ENCODE peak calls at places on chromosomes 2 and 18, in nine cellular contexts. S is mammary epithelial cell; T is kidney; Q is colonic mucosa; Y is astrocyte; L is hepatocyte; O is A549; G is CD8-positive, alpha-beta memory T cell; F is neural progenitor cell. U is an unnamed sample. For H3K4me1, the result is how much of the 10 kb centered on the place peaks cover.

GRCh38 chr2:152924722-152925121 is 206.3 kb downstream of the ARL6IP6 start:
- DNase-seq in F (no peak), L (no peak), O (no peak), T (no peak), G (no peak), Y (no peak), S (peak), Q (no peak), U (no peak)

GRCh38 chr2:186036862-186037449 is 298.4 kb downstream of the FSIP2 start:
- DNase-seq in T (no peak), Y (no peak), O (no peak), S (no peak), Q (no peak), L (no peak), F (no peak), G (no peak), U (no peak)

GRCh38 chr2:187379869-187380268 is 68.2 kb downstream of the CALCRL start:
- DNase-seq in F (no peak), T (no peak), Y (no peak), Q (no peak), L (no peak), O (no peak), G (no peak), S (no peak), U (no peak)

GRCh38 chr2:164314148-164314547 is 307.1 kb downstream of the GRB14 start:
- DNase-seq in Q (no peak), O (peak), F (no peak), L (peak), T (no peak), S (no peak), G (no peak), Y (peak), U (no peak)

GRCh38 chr2:95346738-95347671 is 49.9 kb downstream of the KCNIP3 start:
- DNase-seq in O (no peak), S (no peak), F (peak), L (peak), Q (peak), T (peak), Y (no peak), G (no peak), U (peak)

GRCh38 chr2:226117506-226118065 is 682.0 kb downstream of the IRS1 start:
- DNase-seq in Y (peak), L (no peak), Q (no peak), G (no peak), O (no peak), S (peak), T (no peak), F (no peak), U (no peak)

GRCh38 chr2:84676295-84676694 is 160.0 kb downstream of the DNAH6 start:
- DNase-seq in T (no peak), S (peak), L (no peak), G (no peak), O (no peak), F (no peak), Y (peak), Q (no peak), U (no peak)

GRCh38 chr2:203565076-203565475 is 30.0 kb upstream of the RAPH1 start:
- DNase-seq in T (no peak), S (no peak), F (no peak), Q (no peak), O (no peak), Y (no peak), L (no peak), G (no peak), U (no peak)

GRCh38 chr18:23003289-23003688 is 70.2 kb downstream of the RBBP8 start:
- DNase-seq in O (no peak), Y (no peak), T (no peak), F (no peak), S (no peak), G (no peak), L (no peak), Q (no peak), U (no peak)

GRCh38 chr2:74423226-74424095 is 1.9 kb downstream of the WDR54 start:
- DNase-seq in F (no peak), S (no peak), T (no peak), O (no peak), G (no peak), L (no peak), Y (no peak), Q (no peak), U (no peak)

GRCh38 chr2:197075754-197076337 is 149.3 kb upstream of the PGAP1 start:
- DNase-seq in Q (no peak), L (no peak), T (no peak), G (no peak), S (no peak), Y (no peak), O (peak), F (peak), U (no peak)

GRCh38 chr2:152566034-152566727 is 151.1 kb downstream of the PRPF40A start:
- DNase-seq in Q (no peak), Y (no peak), G (no peak), T (no peak), F (no peak), L (no peak), O (no peak), S (no peak), U (no peak)

GRCh38 chr2:7766302-7766701 is 849.1 kb downstream of the RNF144A start:
- DNase-seq in F (no peak), O (no peak), G (no peak), S (peak), L (no peak), Y (no peak), T (no peak), Q (no peak), U (no peak)

GRCh38 chr2:235599596-235600338 is 105.9 kb downstream of the AGAP1 start:
- DNase-seq in F (no peak), G (no peak), S (no peak), L (no peak), Y (no peak), Q (no peak), T (no peak), O (no peak), U (no peak)

GRCh38 chr18:961644-962355 is 57.1 kb downstream of the ADCYAP1 start:
- DNase-seq in G (peak), O (peak), L (peak), T (peak), Q (peak), F (peak), S (no peak), Y (no peak), U (peak)

GRCh38 chr2:201644001-201644400 is 698 bp upstream of the TMEM237 start:
- DNase-seq in T (no peak), O (no peak), F (peak), G (no peak), S (peak), Q (no peak), Y (peak), L (no peak), U (no peak)

GRCh38 chr2:77228379-77228778 is 293.8 kb downstream of the LRRTM4 start:
- DNase-seq in G (no peak), L (peak), Q (no peak), S (no peak), Y (peak), F (no peak), O (no peak), T (no peak), U (no peak)

GRCh38 chr2:1907849-1908533 is 163.7 kb upstream of the PXDN start:
- DNase-seq in Q (no peak), Y (no peak), T (no peak), L (no peak), F (no peak), S (no peak), O (no peak), G (no peak), U (no peak)

GRCh38 chr18:48663931-48664847 is 125.4 kb downstream of the CTIF start:
- DNase-seq in O (peak), T (no peak), S (peak), Q (peak), F (peak), G (peak), L (peak), Y (peak), U (peak)

GRCh38 chr18:75036941-75037516 is 171.9 kb downstream of the PTGR3 start:
- DNase-seq in S (no peak), F (no peak), Q (no peak), O (no peak), T (no peak), L (no peak), G (no peak), Y (no peak), U (no peak)

GRCh38 chr2:14781148-14781547 is 148.6 kb downstream of the LRATD1 start:
- DNase-seq in G (no peak), Q (no peak), L (peak), O (no peak), F (no peak), Y (no peak), S (no peak), T (no peak), U (no peak)

GRCh38 chr18:63106727-63107126 is 212.8 kb downstream of the BCL2 start:
- DNase-seq in O (no peak), G (no peak), Y (no peak), F (no peak), T (no peak), L (no peak), S (no peak), Q (no peak), U (no peak)

GRCh38 chr2:120504936-120505705 is 159.2 kb downstream of the INHBB start:
- DNase-seq in G (no peak), F (no peak), S (no peak), L (no peak), O (no peak), T (peak), Q (no peak), Y (no peak), U (no peak)

GRCh38 chr18:49890041-49890440 is 76.7 kb upstream of the ACAA2 start:
- DNase-seq in O (no peak), Q (no peak), S (no peak), T (no peak), L (no peak), G (no peak), Y (no peak), F (no peak), U (no peak)

GRCh38 chr2:196225213-196225612 is 53.8 kb upstream of the STK17B start:
- DNase-seq in Q (no peak), L (no peak), G (no peak), S (peak), F (no peak), Y (peak), T (no peak), O (no peak), U (no peak)

GRCh38 chr2:20781656-20782265 is 41.1 kb downstream of the LDAH start:
- DNase-seq in F (peak), Q (no peak), L (peak), G (no peak), S (peak), Y (no peak), O (peak), T (no peak), U (no peak)

GRCh38 chr18:59957957-59958356 is 58.2 kb downstream of the PMAIP1 start:
- DNase-seq in Q (peak), Y (peak), T (no peak), L (peak), O (peak), G (no peak), F (no peak), S (peak), U (no peak)

GRCh38 chr2:216698291-216698690 is 2.9 kb upstream of the IGFBP5 start:
- DNase-seq in Q (no peak), L (no peak), F (no peak), G (no peak), T (no peak), O (no peak), Y (no peak), S (no peak), U (no peak)

GRCh38 chr2:181058378-181059269 is 78.2 kb downstream of the UBE2E3 start:
- DNase-seq in S (peak), G (peak), O (peak), Q (peak), Y (no peak), L (peak), F (peak), T (no peak), U (no peak)

GRCh38 chr2:25146896-25147295 is 21.5 kb downstream of the POMC start:
- DNase-seq in O (no peak), L (no peak), T (peak), Y (no peak), Q (no peak), F (no peak), G (no peak), S (no peak), U (no peak)

GRCh38 chr18:7945882-7946281 is 378.8 kb downstream of the PTPRM start:
- DNase-seq in S (peak), G (no peak), T (no peak), L (peak), F (no peak), Y (peak), Q (no peak), O (peak), U (no peak)

GRCh38 chr2:18402-19271 is 27.7 kb downstream of the FAM110C start:
- DNase-seq in T (peak), S (no peak), O (no peak), Q (no peak), F (peak), Y (no peak), G (no peak), L (no peak), U (peak)

GRCh38 chr2:159326569-159327255 is 40.2 kb upstream of the WDSUB1 start:
- DNase-seq in Y (no peak), T (no peak), Q (no peak), F (no peak), L (no peak), O (peak), S (peak), G (no peak), U (no peak)

GRCh38 chr2:175853110-175853509 is 149.0 kb downstream of the LNPK start:
- DNase-seq in O (no peak), G (no peak), F (no peak), S (no peak), Q (no peak), T (no peak), L (no peak), Y (no peak), U (no peak)

GRCh38 chr2:170245312-170245711 is 67.4 kb downstream of the MYO3B start:
- DNase-seq in S (no peak), F (no peak), L (no peak), T (no peak), G (no peak), Y (no peak), Q (no peak), O (no peak), U (no peak)

GRCh38 chr2:46226620-46227019 is 70.6 kb upstream of the EPAS1 start:
- DNase-seq in Y (no peak), Q (no peak), G (no peak), L (no peak), F (no peak), O (no peak), S (no peak), T (no peak), U (no peak)

GRCh38 chr2:68747413-68747812 is 12.8 kb downstream of the ARHGAP25 start:
- DNase-seq in Q (peak), L (no peak), O (no peak), Y (no peak), T (no peak), S (no peak), G (no peak), F (no peak), U (no peak)

GRCh38 chr2:127086800-127087737 is 19.9 kb downstream of the BIN1 start:
- DNase-seq in T (peak), L (peak), F (peak), O (no peak), Q (no peak), Y (peak), S (no peak), G (no peak), U (peak)

GRCh38 chr2:73260338-73260984 is 23.8 kb downstream of the FBXO41 start:
- DNase-seq in Q (no peak), Y (peak), S (peak), L (peak), T (no peak), F (peak), G (no peak), O (peak), U (peak)

GRCh38 chr18:39841133-39842041 is 2113.6 kb upstream of the PIK3C3 start:
- DNase-seq in Q (peak), S (peak), G (no peak), O (peak), F (peak), L (peak), T (peak), Y (peak), U (peak)
- H3K4me3 ChIP-seq in Q (peak), S (peak), G (no peak), O (peak), F (peak), L (peak), T (no peak), Y (peak), U (peak)

GRCh38 chr2:238847841-238848565 is at the start of gene TWIST2:
- DNase-seq in F (peak), T (peak), O (peak), Q (peak), L (peak), G (no peak), Y (peak), S (peak), U (no peak)
- H3K4me1 ChIP-seq in F (under half), T (under half), O (under half), Q (under half), L (under half), G (under half), Y (under half), S (under half), U (under half)

GRCh38 chr2:69833752-69834151 is 4.3 kb downstream of the GMCL1 start:
- DNase-seq in S (no peak), L (no peak), T (no peak), Y (no peak), Q (no peak), O (no peak), F (no peak), G (no peak), U (no peak)
- H3K4me3 ChIP-seq in S (no peak), L (no peak), T (no peak), Y (no peak), Q (no peak), O (no peak), F (no peak), G (no peak), U (no peak)

GRCh38 chr18:58337688-58338087 is 291.2 kb downstream of the ALPK2 start:
- DNase-seq in Q (peak), O (no peak), T (no peak), F (no peak), S (no peak), Y (peak), L (no peak), G (no peak), U (no peak)
- H3K4me1 ChIP-seq in Q (under half), O (under half), T (under half), F (under half), S (under half), Y (under half), L (under half), G (under half), U (under half)

GRCh38 chr2:64650722-64651338 is 2.9 kb downstream of the SERTAD2 start:
- DNase-seq in S (no peak), Q (peak), Y (no peak), G (no peak), T (no peak), O (peak), L (peak), F (no peak), U (peak)

GRCh38 chr2:64650257-64650656 is 3.5 kb downstream of the SERTAD2 start:
- DNase-seq in G (no peak), L (no peak), T (no peak), Q (no peak), Y (no peak), S (no peak), F (no peak), O (no peak), U (no peak)

GRCh38 chr2:64652231-64653173 is 1.2 kb downstream of the SERTAD2 start:
- DNase-seq in L (peak), O (peak), Q (peak), F (peak), T (no peak), Y (peak), G (no peak), S (peak), U (peak)

GRCh38 chr2:64653174-64654062 is at the start of gene SERTAD2:
- DNase-seq in T (peak), G (peak), Y (peak), Q (peak), O (peak), L (peak), S (peak), F (peak), U (peak)

DNA sequence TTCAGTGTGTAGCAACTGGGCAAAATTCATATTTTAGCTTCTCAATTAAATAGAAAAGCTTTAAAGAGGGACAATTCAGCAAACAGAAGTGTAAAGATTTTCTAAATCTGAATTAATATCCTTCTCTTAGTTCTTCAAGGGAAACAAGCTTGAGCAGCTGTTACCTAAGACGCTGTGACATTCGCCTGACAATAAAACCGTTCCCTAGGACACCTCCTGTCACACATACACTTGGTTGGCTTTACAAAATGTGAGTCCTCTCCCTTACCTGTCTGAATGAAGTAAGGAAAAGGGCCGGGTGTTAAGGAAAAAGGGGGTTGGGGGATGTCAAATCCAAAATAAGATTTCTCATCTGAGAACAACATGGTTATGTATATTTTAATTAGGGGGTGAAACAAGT is 2.1 kb downstream of the SERTAD2 start:
- DNase-seq in O (no peak), F (no peak), Q (no peak), G (no peak), L (peak), Y (no peak), S (no peak), T (no peak), U (no peak)
- H3K4me3 ChIP-seq in O (peak), F (peak), Q (no peak), G (no peak), L (peak), Y (no peak), S (peak), T (no peak), U (peak)

DNA sequence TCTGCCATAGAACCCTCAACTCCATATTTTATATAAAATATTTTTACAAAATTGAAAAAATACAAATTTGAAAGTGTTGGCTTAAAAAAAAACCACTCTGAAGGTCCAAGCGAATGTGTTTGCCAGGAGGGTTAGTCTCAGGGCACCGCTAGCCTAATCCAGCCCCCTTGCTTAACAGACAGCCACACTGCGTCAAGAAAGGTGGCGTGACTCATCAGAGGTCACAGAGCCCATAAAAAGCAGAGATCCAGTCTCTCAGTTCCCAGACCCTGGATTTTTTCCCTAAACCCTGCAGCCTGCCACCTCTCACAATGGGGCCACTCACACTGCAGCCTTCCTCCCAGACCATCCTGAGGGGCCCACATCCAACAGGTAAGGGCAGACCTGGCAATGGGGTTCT is 3.9 kb upstream of the TNS1 start:
- DNase-seq in Q (no peak), L (peak), G (no peak), O (peak), T (no peak), Y (peak), F (no peak), S (no peak), U (no peak)
- H3K4me1 ChIP-seq in Q (under half), L (under half), G (under half), O (half or more), T (under half), Y (half or more), F (under half), S (under half), U (under half)

U was measured in Caco-2.